ENCODE peak calls at places on chromosome 22, in five cellular contexts. One of them, this sample, is unnamed.

GRCh38 chr22:24333301-24333700 is 62.7 kb downstream of the SPECC1L start:
- DNase-seq in tibial nerve: no peak
- DNase-seq in A549: no peak
- DNase-seq in body of pancreas: no peak
- DNase-seq in upper lobe of left lung: no peak
- DNase-seq in this sample: no peak

GRCh38 chr22:44337658-44338004 is 24.9 kb upstream of the SHISAL1 start:
- DNase-seq in tibial nerve: no peak
- DNase-seq in body of pancreas: no peak
- DNase-seq in upper lobe of left lung: no peak
- DNase-seq in A549: peak
- DNase-seq in this sample: peak

GRCh38 chr22:35064664-35065063 is 1.3 kb upstream of the ISX start:
- DNase-seq in body of pancreas: no peak
- DNase-seq in upper lobe of left lung: no peak
- DNase-seq in tibial nerve: no peak
- DNase-seq in A549: no peak
- DNase-seq in this sample: no peak

GRCh38 chr22:32660292-32660691 is 141.2 kb upstream of the TIMP3 start:
- DNase-seq in body of pancreas: peak
- DNase-seq in tibial nerve: peak
- DNase-seq in A549: peak
- DNase-seq in upper lobe of left lung: no peak
- DNase-seq in this sample: peak

GRCh38 chr22:24834845-24835570 is 29.0 kb downstream of the SGSM1 start:
- DNase-seq in upper lobe of left lung: no peak
- DNase-seq in tibial nerve: no peak
- DNase-seq in A549: peak
- DNase-seq in body of pancreas: peak
- DNase-seq in this sample: no peak

GRCh38 chr22:42596376-42596775 is 18.3 kb downstream of the POLDIP3 start:
- DNase-seq in upper lobe of left lung: no peak
- DNase-seq in tibial nerve: no peak
- DNase-seq in body of pancreas: no peak
- DNase-seq in A549: no peak
- DNase-seq in this sample: no peak

GRCh38 chr22:41876275-41876674 is 38.6 kb downstream of the SHISA8 start:
- DNase-seq in body of pancreas: no peak
- DNase-seq in A549: no peak
- DNase-seq in upper lobe of left lung: no peak
- DNase-seq in tibial nerve: no peak
- DNase-seq in this sample: no peak

GRCh38 chr22:26619510-26619909 is 1.7 kb upstream of the CRYBB1 start:
- DNase-seq in A549: no peak
- DNase-seq in tibial nerve: no peak
- DNase-seq in upper lobe of left lung: no peak
- DNase-seq in body of pancreas: no peak
- DNase-seq in this sample: no peak

GRCh38 chr22:44665115-44665514 is 36.9 kb upstream of the PRR5 start:
- DNase-seq in upper lobe of left lung: no peak
- DNase-seq in A549: no peak
- DNase-seq in body of pancreas: no peak
- DNase-seq in tibial nerve: no peak
- DNase-seq in this sample: no peak

GRCh38 chr22:50626856-50627451 is 998 bp downstream of the ARSA start:
- DNase-seq in A549: no peak
- DNase-seq in tibial nerve: no peak
- DNase-seq in upper lobe of left lung: peak
- DNase-seq in body of pancreas: peak
- DNase-seq in this sample: peak

GRCh38 chr22:25048659-25049657 is 96.4 kb downstream of the KIAA1671 start:
- DNase-seq in tibial nerve: no peak
- DNase-seq in body of pancreas: peak
- DNase-seq in A549: peak
- DNase-seq in upper lobe of left lung: no peak
- DNase-seq in this sample: peak

GRCh38 chr22:42419328-42419881 is 12.8 kb downstream of the NFAM1 start:
- DNase-seq in body of pancreas: no peak
- DNase-seq in tibial nerve: no peak
- DNase-seq in A549: no peak
- DNase-seq in upper lobe of left lung: peak
- DNase-seq in this sample: no peak

GRCh38 chr22:29253561-29254282 is 14.1 kb downstream of the RHBDD3 start:
- DNase-seq in upper lobe of left lung: peak
- DNase-seq in A549: no peak
- DNase-seq in body of pancreas: no peak
- DNase-seq in tibial nerve: no peak
- DNase-seq in this sample: peak

GRCh38 chr22:47613606-47614350 is 851.3 kb downstream of the TBC1D22A start:
- DNase-seq in body of pancreas: no peak
- DNase-seq in A549: no peak
- DNase-seq in upper lobe of left lung: no peak
- DNase-seq in tibial nerve: no peak
- DNase-seq in this sample: no peak

GRCh38 chr22:37639070-37639760 is at the start of gene SH3BP1:
- DNase-seq in tibial nerve: no peak
- DNase-seq in upper lobe of left lung: peak
- DNase-seq in body of pancreas: peak
- DNase-seq in A549: no peak
- DNase-seq in this sample: peak

GRCh38 chr22:26690654-26691376 is 33.4 kb downstream of the MIAT start:
- DNase-seq in tibial nerve: no peak
- DNase-seq in body of pancreas: no peak
- DNase-seq in A549: no peak
- DNase-seq in upper lobe of left lung: no peak
- DNase-seq in this sample: no peak

GRCh38 chr22:44026066-44026629 is 2.0 kb downstream of the PARVB start:
- DNase-seq in upper lobe of left lung: peak
- DNase-seq in A549: no peak
- DNase-seq in tibial nerve: no peak
- DNase-seq in body of pancreas: no peak
- DNase-seq in this sample: no peak

GRCh38 chr22:43515902-43516301 is 104.1 kb downstream of the MPPED1 start:
- DNase-seq in A549: no peak
- DNase-seq in tibial nerve: no peak
- DNase-seq in upper lobe of left lung: peak
- DNase-seq in body of pancreas: no peak
- DNase-seq in this sample: no peak

GRCh38 chr22:48919187-48919590 is 908.5 kb downstream of the BRD1 start:
- DNase-seq in A549: no peak
- DNase-seq in body of pancreas: no peak
- DNase-seq in tibial nerve: no peak
- DNase-seq in upper lobe of left lung: peak
- DNase-seq in this sample: peak

GRCh38 chr22:34437140-34437539 is 516.9 kb upstream of the LARGE1 start:
- DNase-seq in upper lobe of left lung: no peak
- DNase-seq in tibial nerve: no peak
- DNase-seq in A549: no peak
- DNase-seq in body of pancreas: no peak
- DNase-seq in this sample: no peak

GRCh38 chr22:39474351-39474991 is 17.7 kb downstream of the MGAT3 start:
- DNase-seq in body of pancreas: peak
- DNase-seq in upper lobe of left lung: no peak
- DNase-seq in A549: no peak
- DNase-seq in tibial nerve: no peak
- DNase-seq in this sample: no peak

GRCh38 chr22:39473856-39474255 is 17.0 kb downstream of the MGAT3 start:
- DNase-seq in A549: no peak
- DNase-seq in body of pancreas: no peak
- DNase-seq in tibial nerve: no peak
- DNase-seq in upper lobe of left lung: no peak
- DNase-seq in this sample: no peak

GRCh38 chr22:39470462-39471335 is 13.9 kb downstream of the MGAT3 start:
- DNase-seq in body of pancreas: no peak
- DNase-seq in upper lobe of left lung: no peak
- DNase-seq in A549: no peak
- DNase-seq in tibial nerve: no peak
- DNase-seq in this sample: no peak

GRCh38 chr22:39471421-39472141 is 14.8 kb downstream of the MGAT3 start:
- DNase-seq in tibial nerve: no peak
- DNase-seq in body of pancreas: no peak
- DNase-seq in upper lobe of left lung: no peak
- DNase-seq in A549: no peak
- DNase-seq in this sample: no peak

GRCh38 chr22:39472570-39473556 is 16.1 kb downstream of the MGAT3 start:
- DNase-seq in tibial nerve: no peak
- DNase-seq in upper lobe of left lung: no peak
- DNase-seq in A549: no peak
- DNase-seq in body of pancreas: peak
- DNase-seq in this sample: peak
- TF ChIP-seq POLR2A in tibial nerve: no peak
- TF ChIP-seq POLR2A in upper lobe of left lung: no peak
- TF ChIP-seq POLR2A in A549: no peak
- TF ChIP-seq POLR2A in body of pancreas: no peak
- TF ChIP-seq POLR2A in this sample: no peak

GRCh38 chr22:22940961-22941605 is 53.5 kb downstream of the IGLL5 start:
- DNase-seq in body of pancreas: no peak
- DNase-seq in upper lobe of left lung: no peak
- DNase-seq in tibial nerve: peak
- DNase-seq in A549: no peak
- DNase-seq in this sample: peak

GRCh38 chr22:22943521-22944267 is 56.1 kb downstream of the IGLL5 start:
- DNase-seq in upper lobe of left lung: no peak
- DNase-seq in tibial nerve: no peak
- DNase-seq in A549: no peak
- DNase-seq in body of pancreas: no peak
- DNase-seq in this sample: peak

GRCh38 chr22:22941831-22942510 is 54.4 kb downstream of the IGLL5 start:
- DNase-seq in upper lobe of left lung: no peak
- DNase-seq in tibial nerve: peak
- DNase-seq in body of pancreas: no peak
- DNase-seq in A549: no peak
- DNase-seq in this sample: peak

GRCh38 chr22:22944268-22944985 is 56.8 kb downstream of the IGLL5 start:
- DNase-seq in A549: no peak
- DNase-seq in body of pancreas: no peak
- DNase-seq in tibial nerve: no peak
- DNase-seq in upper lobe of left lung: peak
- DNase-seq in this sample: peak

GRCh38 chr22:22942511-22943329 is 55.1 kb downstream of the IGLL5 start:
- DNase-seq in A549: peak
- DNase-seq in tibial nerve: peak
- DNase-seq in body of pancreas: peak
- DNase-seq in upper lobe of left lung: no peak
- DNase-seq in this sample: peak
- TF ChIP-seq CTCF in A549: peak
- TF ChIP-seq CTCF in tibial nerve: peak
- TF ChIP-seq CTCF in body of pancreas: peak
- TF ChIP-seq CTCF in upper lobe of left lung: peak
- TF ChIP-seq CTCF in this sample: peak

DNA sequence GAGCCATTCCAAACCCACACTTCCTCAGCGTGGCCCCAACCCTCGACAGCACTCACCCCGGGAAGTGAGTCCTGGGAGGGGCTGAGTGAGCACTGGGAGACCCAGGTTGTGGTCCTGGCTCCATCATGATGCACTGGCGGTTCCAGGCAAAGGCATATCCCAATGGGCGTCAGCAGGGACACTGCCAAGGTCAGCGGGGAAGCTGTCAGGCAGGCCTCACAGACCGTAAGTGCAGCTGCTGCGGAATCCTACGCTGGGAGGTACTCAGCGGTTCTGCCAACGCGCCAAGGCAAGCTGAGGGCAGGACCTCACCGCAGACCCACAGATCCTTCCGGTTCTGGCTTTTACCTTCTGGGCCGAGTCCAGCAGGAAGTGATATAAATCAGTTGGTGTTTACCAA is 1.4 kb upstream of the GAL3ST1 start:
- DNase-seq in body of pancreas: peak
- DNase-seq in upper lobe of left lung: no peak
- DNase-seq in tibial nerve: no peak
- DNase-seq in A549: no peak
- DNase-seq in this sample: peak
- TF ChIP-seq POLR2A in body of pancreas: no peak
- TF ChIP-seq POLR2A in upper lobe of left lung: no peak
- TF ChIP-seq POLR2A in tibial nerve: no peak
- TF ChIP-seq POLR2A in A549: no peak
- TF ChIP-seq POLR2A in this sample: no peak

GRCh38 chr22:31394326-31394725 is 5.1 kb upstream of the DRG1 start:
- DNase-seq in tibial nerve: no peak
- DNase-seq in A549: no peak
- DNase-seq in upper lobe of left lung: no peak
- DNase-seq in body of pancreas: no peak
- DNase-seq in this sample: no peak

GRCh38 chr22:31393890-31394289 is 5.5 kb upstream of the DRG1 start:
- DNase-seq in tibial nerve: no peak
- DNase-seq in upper lobe of left lung: no peak
- DNase-seq in A549: peak
- DNase-seq in body of pancreas: no peak
- DNase-seq in this sample: no peak

GRCh38 chr22:31400023-31400397 is 606 bp downstream of the DRG1 start:
- DNase-seq in upper lobe of left lung: no peak
- DNase-seq in body of pancreas: no peak
- DNase-seq in A549: no peak
- DNase-seq in tibial nerve: no peak
- DNase-seq in this sample: no peak

GRCh38 chr22:31399211-31400022 is at the start of gene DRG1:
- DNase-seq in upper lobe of left lung: peak
- DNase-seq in body of pancreas: peak
- DNase-seq in tibial nerve: peak
- DNase-seq in A549: peak
- DNase-seq in this sample: peak
- TF ChIP-seq CTCF in upper lobe of left lung: peak
- TF ChIP-seq CTCF in body of pancreas: peak
- TF ChIP-seq CTCF in tibial nerve: no peak
- TF ChIP-seq CTCF in A549: no peak
- TF ChIP-seq CTCF in this sample: no peak

This sample was measured in stomach.